ENCODE peak calls at places on chromosome 6, in five cellular contexts. I, P, S, B and C are unnamed samples.

GRCh38 chr6:13302291-13302690 is 26.0 kb downstream of the TBC1D7 start:
- DNase-seq in I (no peak), P (no peak), S (peak; percentile 8), B (no peak), C (no peak)

GRCh38 chr6:136761227-136761922 is 30.9 kb downstream of the MAP3K5 start:
- DNase-seq in I (no peak), P (no peak), S (no peak), B (no peak), C (peak; percentile 12)

GRCh38 chr6:39416026-39416425 is 93.5 kb upstream of the KCNK16 start:
- DNase-seq in I (no peak), P (no peak), S (peak; percentile 36), B (no peak), C (no peak)

GRCh38 chr6:163726037-163726695 is 311.6 kb downstream of the QKI start:
- DNase-seq in I (no peak), P (no peak), S (no peak), B (no peak), C (no peak)

GRCh38 chr6:114339706-114340105 is 3.1 kb downstream of the HS3ST5 start:
- DNase-seq in I (no peak), P (no peak), S (no peak), B (no peak), C (no peak)

GRCh38 chr6:1255646-1256365 is 56.1 kb upstream of the FOXQ1 start:
- DNase-seq in I (no peak), P (no peak), S (peak; percentile 84), B (no peak), C (peak; percentile 50)

GRCh38 chr6:27617046-27617687 is 144.3 kb upstream of the ZNF184 start:
- DNase-seq in I (no peak), P (no peak), S (peak; percentile 18), B (no peak), C (peak; percentile 32)

GRCh38 chr6:90397929-90398674 is 101.5 kb upstream of the BACH2 start:
- DNase-seq in I (peak; percentile 89), P (peak; percentile 84), S (no peak), B (no peak), C (no peak)

GRCh38 chr6:132020138-132020551 is 69.0 kb upstream of the CCN2 start:
- DNase-seq in I (no peak), P (no peak), S (peak; percentile 28), B (no peak), C (no peak)

GRCh38 chr6:14333556-14334305 is 216.2 kb downstream of the CD83 start:
- DNase-seq in I (no peak), P (no peak), S (peak; percentile 92), B (no peak), C (peak; percentile 17)

GRCh38 chr6:46203388-46203787 is 32.6 kb upstream of the ENPP5 start:
- DNase-seq in I (no peak), P (no peak), S (no peak), B (no peak), C (no peak)

GRCh38 chr6:149332602-149333311 is 15.2 kb downstream of the TAB2 start:
- DNase-seq in I (no peak), P (no peak), S (no peak), B (no peak), C (no peak)

GRCh38 chr6:169812257-169812644 is 60.8 kb downstream of the ERMARD start:
- DNase-seq in I (no peak), P (no peak), S (no peak), B (no peak), C (no peak)

GRCh38 chr6:149031545-149032317 is 284.9 kb downstream of the UST start:
- DNase-seq in I (peak; percentile 73), P (peak; percentile 44), S (peak; percentile 86), B (no peak), C (peak; percentile 96)

GRCh38 chr6:112503210-112503609 is 156.1 kb downstream of the RFPL4B start:
- DNase-seq in I (no peak), P (no peak), S (no peak), B (no peak), C (no peak)

GRCh38 chr6:38212579-38212978 is 393.1 kb downstream of the ZFAND3 start:
- DNase-seq in I (no peak), P (no peak), S (peak; percentile 16), B (no peak), C (no peak)

GRCh38 chr6:137332637-137333228 is 113.5 kb upstream of the IFNGR1 start:
- DNase-seq in I (no peak), P (no peak), S (peak; percentile 65), B (no peak), C (no peak)

GRCh38 chr6:68317366-68317765 is 317.7 kb upstream of the ADGRB3 start:
- DNase-seq in I (no peak), P (no peak), S (no peak), B (no peak), C (no peak)

GRCh38 chr6:118869350-118869749 is 24.6 kb upstream of the ASF1A start:
- DNase-seq in I (no peak), P (no peak), S (peak; percentile 33), B (no peak), C (peak; percentile 15)